ENCODE peak calls at places on chromosomes 3 and 15, in six cellular contexts. B is CD4-positive, alpha-beta memory T cell; J is left ventricle myocardium inferior; R is stomach; S is Peyer's patch; X is kidney. C is an unnamed sample.

GRCh38 chr15:53534105-53534839 is 225.2 kb downstream of the WDR72 start:
- DNase-seq in B (no peak), J (no peak), R (no peak), S (no peak), X (no peak), C (no peak)

GRCh38 chr3:188220988-188221818 is 67.2 kb downstream of the LPP start:
- DNase-seq in B (no peak), J (no peak), R (no peak), S (peak; percentile 72), X (no peak), C (no peak)

GRCh38 chr3:11847607-11848006 is 922 bp upstream of the TAMM41 start:
- DNase-seq in B (no peak), J (no peak), R (no peak), S (no peak), X (no peak), C (no peak)

GRCh38 chr3:194395767-194396527 is 3.1 kb downstream of the GP5 start:
- DNase-seq in B (peak; percentile 72), J (peak; percentile 27), R (no peak), S (peak; percentile 58), X (no peak), C (peak; percentile 65)

GRCh38 chr3:45816544-45816943 is 20.2 kb upstream of the SLC6A20 start:
- DNase-seq in B (no peak), J (peak; percentile 22), R (no peak), S (no peak), X (no peak), C (no peak)

GRCh38 chr15:36108539-36108938 is 470.9 kb upstream of the CDIN1 start:
- DNase-seq in B (no peak), J (no peak), R (no peak), S (no peak), X (no peak), C (no peak)

GRCh38 chr3:81300324-81300927 is 461.0 kb downstream of the GBE1 start:
- DNase-seq in B (no peak), J (no peak), R (no peak), S (no peak), X (no peak), C (no peak)

GRCh38 chr15:89814112-89814742 is 425 bp downstream of the ANPEP start:
- DNase-seq in B (no peak), J (peak; percentile 30), R (peak; percentile 31), S (no peak), X (peak; percentile 63), C (no peak)

GRCh38 chr3:100261481-100261903 is 700 bp downstream of the TBC1D23 start:
- DNase-seq in B (no peak), J (no peak), R (no peak), S (no peak), X (no peak), C (no peak)

GRCh38 chr15:61624950-61625349 is 395.8 kb upstream of the RORA start:
- DNase-seq in B (no peak), J (no peak), R (no peak), S (no peak), X (no peak), C (no peak)

GRCh38 chr3:21954709-21955108 is 203.7 kb upstream of the ZNF385D start:
- DNase-seq in B (no peak), J (no peak), R (no peak), S (no peak), X (no peak), C (no peak)

GRCh38 chr3:32121137-32121536 is 14.7 kb downstream of the GPD1L start:
- DNase-seq in B (no peak), J (no peak), R (no peak), S (no peak), X (no peak), C (no peak)

GRCh38 chr3:63964287-63965073 is 52.3 kb upstream of the SCAANT1 start:
- DNase-seq in B (no peak), J (no peak), R (no peak), S (no peak), X (no peak), C (no peak)

GRCh38 chr3:107209302-107210060 is 167.8 kb upstream of the CCDC54 start:
- DNase-seq in B (no peak), J (no peak), R (no peak), S (no peak), X (no peak), C (no peak)

GRCh38 chr3:29128004-29128403 is 152.9 kb upstream of the RBMS3 start:
- DNase-seq in B (no peak), J (no peak), R (no peak), S (no peak), X (no peak), C (no peak)

GRCh38 chr15:74208901-74209559 is 6.4 kb upstream of the STRA6 start:
- DNase-seq in B (no peak), J (no peak), R (no peak), S (no peak), X (no peak), C (no peak)

GRCh38 chr3:17831366-17831765 is 88.9 kb upstream of the TBC1D5 start:
- DNase-seq in B (no peak), J (no peak), R (no peak), S (no peak), X (no peak), C (no peak)

GRCh38 chr3:47283596-47284364 is 1.0 kb downstream of the KLHL18 start:
- DNase-seq in B (no peak), J (no peak), R (no peak), S (peak; percentile 53), X (no peak), C (no peak)

GRCh38 chr3:128282392-128283196 is 129.3 kb downstream of the EEFSEC start:
- DNase-seq in B (no peak), J (peak; percentile 72), R (no peak), S (no peak), X (peak; percentile 85), C (peak; percentile 58)

GRCh38 chr3:126125781-126126251 is 41.9 kb upstream of the SLC41A3 start:
- DNase-seq in B (no peak), J (peak; percentile 1), R (peak; percentile 15), S (peak; percentile 26), X (peak; percentile 48), C (no peak)

GRCh38 chr3:122233109-122233952 is 49.9 kb downstream of the CASR start:
- DNase-seq in B (no peak), J (no peak), R (no peak), S (peak; percentile 74), X (no peak), C (no peak)

GRCh38 chr3:187773233-187773962 is 28.1 kb upstream of the BCL6 start:
- DNase-seq in B (no peak), J (no peak), R (no peak), S (no peak), X (no peak), C (no peak)

GRCh38 chr3:153084431-153084830 is 77.6 kb upstream of the RAP2B start:
- DNase-seq in B (no peak), J (no peak), R (no peak), S (no peak), X (no peak), C (no peak)

GRCh38 chr3:43748179-43748578 is 57.4 kb downstream of the ABHD5 start:
- DNase-seq in B (no peak), J (no peak), R (no peak), S (no peak), X (no peak), C (no peak)

GRCh38 chr15:79922512-79923067 is 25.8 kb upstream of the MTHFS start:
- DNase-seq in B (peak; percentile 44), J (no peak), R (no peak), S (no peak), X (no peak), C (no peak)

GRCh38 chr15:79918278-79918677 is 21.5 kb upstream of the MTHFS start:
- DNase-seq in B (peak; percentile 37), J (no peak), R (no peak), S (no peak), X (no peak), C (no peak)

GRCh38 chr15:79916424-79916823 is 19.6 kb upstream of the MTHFS start:
- DNase-seq in B (no peak), J (no peak), R (no peak), S (no peak), X (no peak), C (no peak)

GRCh38 chr15:79919749-79920511 is 23.1 kb upstream of the MTHFS start:
- DNase-seq in B (no peak), J (no peak), R (no peak), S (no peak), X (no peak), C (no peak)

DNA sequence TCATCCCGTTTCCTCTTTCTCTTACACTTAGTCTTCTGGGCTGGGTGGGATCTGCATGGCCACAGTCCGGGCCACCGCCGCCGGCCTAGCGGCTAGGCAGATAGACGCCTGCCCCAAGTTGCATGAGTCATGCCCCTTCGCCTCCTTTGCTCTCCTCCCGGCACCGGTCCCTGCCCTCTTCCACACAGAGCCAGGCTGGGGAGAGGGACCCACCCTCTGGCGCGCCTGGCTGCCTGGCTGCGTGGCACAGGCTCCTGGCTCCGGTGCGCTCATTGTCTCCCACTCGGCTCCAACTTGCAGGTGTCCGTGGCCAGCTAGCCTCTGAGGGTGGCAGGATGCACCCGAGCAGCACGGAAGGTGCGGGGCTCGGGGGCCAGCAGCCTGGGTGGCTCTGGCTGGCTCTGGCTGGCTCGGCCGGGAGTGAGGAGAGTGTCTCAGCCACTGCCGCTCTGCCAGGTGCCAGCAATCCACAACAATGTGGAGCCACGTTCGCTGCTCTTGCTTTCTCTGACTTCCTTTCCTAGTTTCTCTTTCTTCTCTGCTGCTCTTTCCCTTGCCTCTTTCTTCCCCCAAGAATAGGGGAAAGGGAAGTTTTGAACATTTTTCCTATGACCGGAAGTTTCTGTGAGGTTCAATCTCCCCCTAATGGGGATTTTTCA is 22.4 kb upstream of the MTHFS start:
- DNase-seq in B (no peak), J (no peak), R (no peak), S (no peak), X (peak; percentile 63), C (no peak)
- H3K9me3 ChIP-seq in B (peaks cover 37% of the 10 kb centered on the region), J (peaks cover 81% of the 10 kb centered on the region), R (peaks cover 43% of the 10 kb centered on the region), S (no peaks in the 10 kb centered on the region), X (peaks cover 52% of the 10 kb centered on the region), C (peaks cover 69% of the 10 kb centered on the region)

DNA sequence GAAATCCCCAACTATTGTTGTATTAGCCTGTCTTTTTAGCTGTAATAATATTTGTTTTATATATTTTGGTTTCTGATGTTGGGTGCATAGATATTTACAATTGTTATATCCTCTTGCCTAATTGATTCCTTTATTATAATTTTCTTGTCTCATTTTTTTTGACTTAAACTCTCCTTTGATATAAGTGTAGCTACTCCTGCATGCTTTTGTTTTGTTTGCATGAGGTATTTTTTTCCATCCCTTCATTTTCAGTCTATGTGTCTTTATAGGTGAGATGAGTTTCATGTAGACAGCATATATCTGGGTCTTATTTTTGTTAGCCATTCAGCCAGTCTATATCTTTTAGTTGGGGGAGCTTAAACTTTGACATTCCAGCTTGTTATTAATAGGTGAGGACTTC is 37.4 kb downstream of the FAIM start:
- DNase-seq in B (no peak), J (no peak), R (no peak), S (no peak), X (no peak), C (no peak)
- H3K9me3 ChIP-seq in B (peaks cover 14% of the 10 kb centered on the region), J (peaks cover 71% of the 10 kb centered on the region), R (peaks cover 9% of the 10 kb centered on the region), S (no peaks in the 10 kb centered on the region), X (peaks cover 20% of the 10 kb centered on the region), C (peaks cover 41% of the 10 kb centered on the region)

GRCh38 chr3:173216063-173216462 is 75.0 kb upstream of the SPATA16 start:
- DNase-seq in B (no peak), J (no peak), R (peak; percentile 57), S (no peak), X (no peak), C (no peak)
- H3K9me3 ChIP-seq in B (no peaks in the 10 kb centered on the region), J (peaks cover 34% of the 10 kb centered on the region), R (no peaks in the 10 kb centered on the region), S (no peaks in the 10 kb centered on the region), X (no peaks in the 10 kb centered on the region), C (no peaks in the 10 kb centered on the region)

GRCh38 chr3:78242724-78243123 is 1202.8 kb downstream of the ROBO2 start:
- DNase-seq in B (no peak), J (no peak), R (no peak), S (no peak), X (no peak), C (no peak)

GRCh38 chr3:78238811-78239210 is 1198.9 kb downstream of the ROBO2 start:
- DNase-seq in B (no peak), J (no peak), R (no peak), S (no peak), X (no peak), C (no peak)

GRCh38 chr3:78244136-78244535 is 1204.2 kb downstream of the ROBO2 start:
- DNase-seq in B (no peak), J (no peak), R (no peak), S (no peak), X (no peak), C (no peak)
- H3K9me3 ChIP-seq in B (peaks cover 1% of the 10 kb centered on the region), J (peaks cover 48% of the 10 kb centered on the region), R (peaks cover 4% of the 10 kb centered on the region), S (no peaks in the 10 kb centered on the region), X (peaks cover 8% of the 10 kb centered on the region), C (peaks cover 4% of the 10 kb centered on the region)

C was measured in upper lobe of right lung.